ENCODE peak calls at places on chromosomes 13 and 19, in six cellular contexts. X is GM23338, Q is K562, G is GM12878, P is HepG2, U is H1. Y is an unnamed sample.

GRCh38 chr13:90594694-90595093 is 752.8 kb upstream of the MIR17HG start:
- DNase-seq in X (no peak), Q (no peak), G (no peak), P (no peak), U (no peak), Y (no peak)

GRCh38 chr19:19540707-19541515 is 2.8 kb downstream of the CILP2 start:
- DNase-seq in X (peak; percentile 99), Q (peak; percentile 92), G (no peak), P (no peak), U (peak; percentile 98), Y (peak; percentile 98)

GRCh38 chr13:83752141-83752540 is 130.1 kb downstream of the SLITRK1 start:
- DNase-seq in X (no peak), Q (no peak), G (no peak), P (peak; percentile 16), U (no peak), Y (no peak)

GRCh38 chr19:37361994-37362393 is 8.9 kb upstream of the ZNF527 start:
- DNase-seq in X (no peak), Q (no peak), G (no peak), P (no peak), U (no peak), Y (no peak)

GRCh38 chr19:49749771-49750170 is 13.3 kb downstream of the TSKS start:
- DNase-seq in X (no peak), Q (no peak), G (no peak), P (no peak), U (no peak), Y (no peak)

GRCh38 chr19:4566402-4567051 is 7.0 kb upstream of the SEMA6B start:
- DNase-seq in X (no peak), Q (no peak), G (no peak), P (no peak), U (no peak), Y (no peak)

GRCh38 chr19:3986260-3987041 is 1.2 kb upstream of the EEF2 start:
- DNase-seq in X (peak; percentile 91), Q (peak; percentile 67), G (peak; percentile 56), P (peak; percentile 72), U (no peak), Y (peak; percentile 77)

GRCh38 chr19:10183926-10184325 is 10.8 kb downstream of the DNMT1 start:
- DNase-seq in X (no peak), Q (no peak), G (no peak), P (no peak), U (no peak), Y (no peak)

GRCh38 chr19:55503447-55504251 is 15.4 kb downstream of the SSC5D start:
- DNase-seq in X (peak; percentile 95), Q (peak; percentile 98), G (peak; percentile 80), P (peak; percentile 64), U (peak; percentile 100), Y (peak; percentile 96)

GRCh38 chr13:20428666-20429644 is 96.7 kb downstream of the CRYL1 start:
- DNase-seq in X (no peak), Q (no peak), G (no peak), P (no peak), U (no peak), Y (no peak)

GRCh38 chr13:113023217-113023597 is 54.2 kb downstream of the MCF2L start:
- DNase-seq in X (peak; percentile 28), Q (no peak), G (no peak), P (peak; percentile 44), U (no peak), Y (no peak)

GRCh38 chr13:64817721-64818120 is 2412.4 kb downstream of the PCDH9 start:
- DNase-seq in X (no peak), Q (no peak), G (no peak), P (no peak), U (no peak), Y (no peak)

GRCh38 chr13:78022164-78022877 is 103.7 kb upstream of the EDNRB start:
- DNase-seq in X (no peak), Q (no peak), G (peak; percentile 90), P (no peak), U (no peak), Y (no peak)

GRCh38 chr13:48436661-48437242 is 23.8 kb upstream of the LPAR6 start:
- DNase-seq in X (no peak), Q (no peak), G (no peak), P (no peak), U (no peak), Y (no peak)

GRCh38 chr19:40717880-40718773 is 1.2 kb downstream of the ITPKC start:
- DNase-seq in X (peak; percentile 40), Q (no peak), G (no peak), P (peak; percentile 18), U (no peak), Y (no peak)

GRCh38 chr13:43054803-43055802 is 31.7 kb downstream of the DNAJC15 start:
- DNase-seq in X (peak; percentile 87), Q (no peak), G (no peak), P (peak; percentile 75), U (no peak), Y (peak; percentile 50)

GRCh38 chr13:43368003-43368402 is 344.6 kb downstream of the DNAJC15 start:
- DNase-seq in X (no peak), Q (no peak), G (no peak), P (no peak), U (no peak), Y (no peak)

GRCh38 chr19:58398545-58398944 is 3.1 kb downstream of the RNF225 start:
- DNase-seq in X (no peak), Q (no peak), G (no peak), P (no peak), U (no peak), Y (no peak)

GRCh38 chr19:58400916-58401824 is 5.7 kb downstream of the RNF225 start:
- DNase-seq in X (peak; percentile 99), Q (peak; percentile 99), G (peak; percentile 96), P (peak; percentile 98), U (peak; percentile 97), Y (peak; percentile 99)

GRCh38 chr19:58399903-58400637 is 4.6 kb downstream of the RNF225 start:
- DNase-seq in X (no peak), Q (peak; percentile 3), G (no peak), P (no peak), U (no peak), Y (no peak)

GRCh38 chr19:58401825-58402433 is 6.5 kb downstream of the RNF225 start:
- DNase-seq in X (no peak), Q (peak; percentile 12), G (no peak), P (no peak), U (no peak), Y (no peak)

DNA sequence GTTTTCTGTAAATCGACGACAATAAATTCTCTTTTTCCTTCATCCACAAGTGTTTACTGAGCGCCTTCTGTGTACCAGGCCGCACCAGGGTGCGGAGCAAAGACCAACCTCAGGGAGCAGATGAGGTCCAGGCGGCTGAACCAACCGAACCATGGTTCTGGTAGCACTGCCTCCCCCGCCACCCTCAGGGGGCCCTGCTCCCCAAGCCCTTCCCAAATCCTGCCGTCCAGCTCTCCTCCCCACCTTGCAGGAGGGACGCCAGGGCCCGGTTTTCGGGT is 5.1 kb downstream of the RNF225 start:
- DNase-seq in X (no peak), Q (no peak), G (no peak), P (no peak), U (no peak), Y (no peak)
- TF ChIP-seq CREB1 in X (no peak), Q (no peak), G (no peak), P (no peak), U (no peak), Y (no peak)

GRCh38 chr13:30581582-30581981 is 36.1 kb upstream of the USPL1 start:
- DNase-seq in X (peak; percentile 69), Q (peak; percentile 9), G (no peak), P (peak; percentile 8), U (no peak), Y (no peak)

GRCh38 chr13:30577381-30577780 is 40.3 kb upstream of the USPL1 start:
- DNase-seq in X (no peak), Q (peak; percentile 25), G (peak; percentile 72), P (peak; percentile 13), U (no peak), Y (no peak)

GRCh38 chr13:30572859-30573275 is 44.9 kb upstream of the USPL1 start:
- DNase-seq in X (peak; percentile 47), Q (no peak), G (peak; percentile 28), P (peak; percentile 12), U (no peak), Y (no peak)

GRCh38 chr13:30580852-30581502 is 36.7 kb upstream of the USPL1 start:
- DNase-seq in X (no peak), Q (no peak), G (no peak), P (no peak), U (no peak), Y (no peak)

GRCh38 chr13:30576528-30576927 is 41.2 kb upstream of the USPL1 start:
- DNase-seq in X (no peak), Q (peak; percentile 9), G (no peak), P (peak; percentile 1), U (no peak), Y (no peak)
- TF ChIP-seq CREB1 in X (no peak), Q (no peak), G (no peak), P (no peak), U (no peak), Y (no peak)

DNA sequence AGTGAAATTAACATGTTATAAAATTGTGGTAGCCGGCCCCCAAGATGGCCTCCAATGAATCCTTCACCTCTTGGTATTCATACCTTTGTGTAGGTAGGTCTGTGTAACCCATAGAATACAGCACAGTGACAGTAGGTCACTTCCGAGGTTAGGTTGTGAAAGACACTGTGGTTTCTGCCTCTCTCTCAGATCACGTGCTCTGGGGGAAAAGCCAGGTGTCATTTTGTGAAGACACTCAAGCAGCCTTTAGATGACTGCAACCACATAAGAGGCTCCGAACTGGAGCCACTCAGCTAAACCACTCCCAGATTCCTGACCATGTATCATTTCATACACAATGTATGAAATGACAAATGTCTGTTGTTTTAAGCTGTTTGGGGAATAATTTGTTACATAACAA is 9.8 kb upstream of the USPL1 start:
- DNase-seq in X (no peak), Q (no peak), G (peak; percentile 85), P (no peak), U (no peak), Y (no peak)
- TF ChIP-seq CREB1 in X (no peak), Q (no peak), G (peak; percentile 50), P (no peak), U (no peak), Y (no peak)

GRCh38 chr19:2549701-2550191 is 73.8 kb downstream of the GADD45B start:
- DNase-seq in X (no peak), Q (no peak), G (no peak), P (no peak), U (no peak), Y (no peak)
- TF ChIP-seq CREB1 in X (no peak), Q (no peak), G (no peak), P (no peak), U (no peak), Y (no peak)

GRCh38 chr13:23506071-23506820 is 64.0 kb upstream of the TNFRSF19 start:
- DNase-seq in X (no peak), Q (no peak), G (no peak), P (no peak), U (no peak), Y (no peak)

GRCh38 chr13:23505007-23505406 is 65.2 kb upstream of the TNFRSF19 start:
- DNase-seq in X (no peak), Q (no peak), G (no peak), P (no peak), U (no peak), Y (no peak)

GRCh38 chr13:23500858-23501257 is 67.4 kb upstream of the SACS start:
- DNase-seq in X (no peak), Q (no peak), G (no peak), P (no peak), U (no peak), Y (no peak)

GRCh38 chr13:23506821-23507210 is 63.4 kb upstream of the TNFRSF19 start:
- DNase-seq in X (no peak), Q (no peak), G (no peak), P (no peak), U (no peak), Y (no peak)

GRCh38 chr13:23504188-23504587 is 66.0 kb upstream of the TNFRSF19 start:
- DNase-seq in X (no peak), Q (no peak), G (no peak), P (no peak), U (no peak), Y (no peak)
- TF ChIP-seq CREB1 in X (no peak), Q (no peak), G (no peak), P (no peak), U (no peak), Y (no peak)